ENCODE peak calls at places on chromosomes 12 and 14, in eight cellular contexts. N is sigmoid colon; A is RWPE2; S is prostate gland; Q is cardiac muscle cell; X is PC-9; G is esophagus squamous epithelium; B is CD8-positive, alpha-beta T cell. T is an unnamed sample. For H3K4me1, the result is how much of the 10 kb centered on the place peaks cover.

GRCh38 chr12:50070314-50071060 is 13.1 kb downstream of the ASIC1 start:
- DNase-seq in N (peak), A (peak), S (peak), Q (peak), X (peak), G (no peak), B (peak), T (peak)

GRCh38 chr12:118922405-118922804 is 58.9 kb upstream of the SRRM4 start:
- DNase-seq in N (no peak), A (no peak), S (no peak), Q (peak), X (no peak), G (no peak), B (no peak), T (no peak)

GRCh38 chr12:124236651-124237050 is 58.2 kb upstream of the RFLNA start:
- DNase-seq in N (no peak), A (no peak), S (no peak), Q (no peak), X (no peak), G (no peak), B (no peak), T (no peak)

GRCh38 chr12:22709292-22709691 is 84.3 kb downstream of the ETNK1 start:
- DNase-seq in N (no peak), A (no peak), S (no peak), Q (peak), X (no peak), G (no peak), B (no peak), T (no peak)

GRCh38 chr14:76687611-76688372 is 73.5 kb upstream of the VASH1 start:
- DNase-seq in N (no peak), A (no peak), S (no peak), Q (no peak), X (no peak), G (no peak), B (no peak), T (no peak)

GRCh38 chr12:42213023-42213422 is 25.0 kb downstream of the YAF2 start:
- DNase-seq in N (no peak), A (no peak), S (no peak), Q (peak), X (peak), G (no peak), B (no peak), T (no peak)

GRCh38 chr12:31324845-31325523 is 966 bp downstream of the SINHCAF start:
- DNase-seq in N (peak), A (peak), S (peak), Q (peak), X (no peak), G (no peak), B (peak), T (peak)

GRCh38 chr14:91249841-91250616 is 5.5 kb upstream of the GPR68 start:
- DNase-seq in N (no peak), A (no peak), S (no peak), Q (no peak), X (no peak), G (no peak), B (peak), T (peak)

GRCh38 chr12:52221912-52222457 is 11.1 kb upstream of the KRT7 start:
- DNase-seq in N (peak), A (peak), S (no peak), Q (peak), X (peak), G (no peak), B (peak), T (peak)

GRCh38 chr12:116039081-116039480 is 238.4 kb downstream of the MED13L start:
- DNase-seq in N (no peak), A (no peak), S (no peak), Q (no peak), X (no peak), G (no peak), B (no peak), T (no peak)

GRCh38 chr12:83015390-83016225 is 328.9 kb downstream of the TMTC2 start:
- DNase-seq in N (peak), A (no peak), S (no peak), Q (no peak), X (peak), G (no peak), B (no peak), T (no peak)

GRCh38 chr12:21780786-21781185 is 6.3 kb upstream of the KCNJ8 start:
- DNase-seq in N (no peak), A (no peak), S (no peak), Q (no peak), X (no peak), G (no peak), B (no peak), T (no peak)

GRCh38 chr12:57112492-57113294 is 1.5 kb upstream of the STAT6 start:
- DNase-seq in N (no peak), A (no peak), S (no peak), Q (no peak), X (no peak), G (no peak), B (no peak), T (no peak)

GRCh38 chr12:3313655-3314305 is 177.2 kb upstream of the PRMT8 start:
- DNase-seq in N (no peak), A (no peak), S (no peak), Q (peak), X (peak), G (no peak), B (no peak), T (no peak)

GRCh38 chr14:50357124-50357523 is 39.6 kb downstream of the CDKL1 start:
- DNase-seq in N (no peak), A (no peak), S (no peak), Q (no peak), X (no peak), G (no peak), B (no peak), T (no peak)

GRCh38 chr12:11884661-11885060 is 186.1 kb upstream of the BCL2L14 start:
- DNase-seq in N (no peak), A (no peak), S (no peak), Q (no peak), X (peak), G (no peak), B (no peak), T (no peak)

GRCh38 chr12:56193025-56193578 is 3.8 kb upstream of the SMARCC2 start:
- DNase-seq in N (peak), A (no peak), S (peak), Q (peak), X (peak), G (peak), B (peak), T (no peak)

GRCh38 chr14:37142835-37143499 is 29.4 kb downstream of the SLC25A21 start:
- DNase-seq in N (no peak), A (no peak), S (no peak), Q (peak), X (no peak), G (no peak), B (no peak), T (no peak)

GRCh38 chr12:120584343-120585149 is 3.3 kb upstream of the POP5 start:
- DNase-seq in N (peak), A (no peak), S (peak), Q (peak), X (no peak), G (no peak), B (peak), T (peak)

GRCh38 chr12:130537051-130537450 is 179.0 kb downstream of the RIMBP2 start:
- DNase-seq in N (no peak), A (no peak), S (no peak), Q (no peak), X (no peak), G (no peak), B (no peak), T (no peak)

GRCh38 chr12:93766802-93767523 is 89.8 kb downstream of the CRADD start:
- DNase-seq in N (peak), A (no peak), S (peak), Q (peak), X (no peak), G (no peak), B (peak), T (no peak)

GRCh38 chr12:79331870-79332269 is 358.9 kb downstream of the PAWR start:
- DNase-seq in N (no peak), A (no peak), S (no peak), Q (no peak), X (no peak), G (no peak), B (no peak), T (no peak)

GRCh38 chr12:53093777-53094393 is 3.6 kb upstream of the IGFBP6 start:
- DNase-seq in N (no peak), A (no peak), S (no peak), Q (no peak), X (no peak), G (no peak), B (no peak), T (no peak)

GRCh38 chr12:116299548-116300150 is 22.2 kb upstream of the MED13L start:
- DNase-seq in N (no peak), A (no peak), S (no peak), Q (no peak), X (no peak), G (no peak), B (no peak), T (no peak)

GRCh38 chr14:25009891-25010290 is 40.1 kb downstream of the STXBP6 start:
- DNase-seq in N (no peak), A (no peak), S (no peak), Q (peak), X (no peak), G (no peak), B (no peak), T (no peak)

GRCh38 chr12:6935221-6935550 is 7.4 kb downstream of the ATN1 start:
- DNase-seq in N (no peak), A (no peak), S (no peak), Q (no peak), X (no peak), G (no peak), B (no peak), T (no peak)

GRCh38 chr12:6935551-6936377 is 7.9 kb upstream of the RNU7-1 start:
- DNase-seq in N (no peak), A (no peak), S (no peak), Q (no peak), X (no peak), G (no peak), B (no peak), T (peak)

GRCh38 chr12:6937481-6938352 is 5.9 kb upstream of the RNU7-1 start:
- DNase-seq in N (peak), A (peak), S (peak), Q (peak), X (peak), G (peak), B (peak), T (peak)

GRCh38 chr12:6936642-6937480 is 6.8 kb upstream of the RNU7-1 start:
- DNase-seq in N (no peak), A (no peak), S (no peak), Q (peak), X (no peak), G (no peak), B (peak), T (no peak)

GRCh38 chr12:6936378-6936638 is 7.3 kb upstream of the RNU7-1 start:
- DNase-seq in N (no peak), A (no peak), S (no peak), Q (no peak), X (no peak), G (no peak), B (no peak), T (no peak)
- H3K4me1 ChIP-seq in N (half or more), A (under half), S (under half), Q (under half), X (under half), G (under half), B (under half), T (under half)

DNA sequence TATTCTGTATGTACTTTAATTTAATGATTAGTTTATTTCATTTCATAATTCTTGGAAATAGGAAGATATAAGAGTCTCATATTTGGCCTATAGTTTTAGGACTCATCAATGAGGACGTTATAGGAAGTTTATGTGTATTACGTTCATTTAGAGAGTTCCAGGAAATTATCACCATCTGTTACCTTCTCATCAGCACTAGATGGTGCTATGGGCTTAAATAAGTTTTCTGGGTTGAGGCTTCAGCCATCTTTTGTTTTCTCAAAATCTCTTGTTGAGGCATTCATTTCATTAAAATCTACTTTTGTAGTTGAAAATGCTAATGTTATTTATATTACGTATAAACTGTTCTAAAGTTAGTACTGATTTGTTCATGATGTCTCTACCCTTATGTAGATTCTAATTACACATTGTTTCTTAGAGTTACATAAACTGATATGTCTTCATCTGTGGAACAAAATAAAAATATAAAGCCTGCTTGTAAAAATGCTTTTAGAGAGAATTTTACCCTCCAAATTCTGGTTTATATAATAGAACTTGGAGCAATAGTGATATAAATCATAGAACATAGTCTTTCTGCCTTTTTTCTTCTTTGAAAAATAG is 89.2 kb downstream of the CFAP54 start:
- DNase-seq in N (no peak), A (no peak), S (peak), Q (peak), X (no peak), G (no peak), B (no peak), T (no peak)
- TF ChIP-seq CTCF in N (peak), A (peak), S (no peak), Q (peak), X (peak), G (peak), B (peak), T (peak)

DNA sequence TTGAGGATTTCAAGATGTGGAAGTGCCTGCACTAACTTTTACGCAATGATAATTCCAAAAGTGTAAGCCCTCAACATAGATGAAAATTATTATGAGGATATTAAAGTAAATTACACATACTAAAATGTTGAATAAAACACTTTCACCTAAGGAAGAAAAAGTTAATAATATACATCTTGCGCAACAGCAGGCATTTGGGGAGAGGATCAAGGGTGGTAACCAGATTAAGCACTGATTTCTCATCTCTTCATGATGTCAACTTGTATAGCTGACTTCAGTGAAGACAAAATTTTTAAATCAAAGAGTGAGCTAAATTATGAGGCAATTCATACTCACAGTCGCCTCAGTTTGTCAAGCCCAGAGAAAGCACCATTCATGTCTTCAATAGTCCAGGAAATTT is 33.8 kb downstream of the LRIG3 start:
- DNase-seq in N (no peak), A (no peak), S (no peak), Q (no peak), X (no peak), G (no peak), B (no peak), T (no peak)
- H3K4me1 ChIP-seq in N (under half), A (under half), S (under half), Q (under half), X (under half), G (under half), B (under half), T (under half)

GRCh38 chr14:45134051-45134958 is at the start of gene FKBP3:
- DNase-seq in N (peak), A (peak), S (peak), Q (peak), X (peak), G (peak), B (peak), T (peak)
- TF ChIP-seq CTCF in N (no peak), A (peak), S (no peak), Q (peak), X (peak), G (no peak), B (no peak), T (no peak)

GRCh38 chr12:110932048-110932447 is 11.7 kb upstream of the MYL2 start:
- DNase-seq in N (no peak), A (no peak), S (no peak), Q (no peak), X (no peak), G (no peak), B (no peak), T (no peak)
- H3K4me1 ChIP-seq in N (under half), A (under half), S (under half), Q (half or more), X (under half), G (under half), B (under half), T (under half)

GRCh38 chr14:47539065-47539464 is 136.3 kb downstream of the MDGA2 start:
- DNase-seq in N (no peak), A (no peak), S (no peak), Q (peak), X (no peak), G (no peak), B (no peak), T (no peak)
- TF ChIP-seq CTCF in N (no peak), A (peak), S (no peak), Q (peak), X (peak), G (no peak), B (no peak), T (no peak)

GRCh38 chr12:109458086-109458485 is 19.0 kb downstream of the KCTD10 start:
- DNase-seq in N (no peak), A (no peak), S (no peak), Q (no peak), X (no peak), G (no peak), B (no peak), T (no peak)
- H3K4me1 ChIP-seq in N (half or more), A (under half), S (under half), Q (half or more), X (under half), G (half or more), B (under half), T (under half)

DNA sequence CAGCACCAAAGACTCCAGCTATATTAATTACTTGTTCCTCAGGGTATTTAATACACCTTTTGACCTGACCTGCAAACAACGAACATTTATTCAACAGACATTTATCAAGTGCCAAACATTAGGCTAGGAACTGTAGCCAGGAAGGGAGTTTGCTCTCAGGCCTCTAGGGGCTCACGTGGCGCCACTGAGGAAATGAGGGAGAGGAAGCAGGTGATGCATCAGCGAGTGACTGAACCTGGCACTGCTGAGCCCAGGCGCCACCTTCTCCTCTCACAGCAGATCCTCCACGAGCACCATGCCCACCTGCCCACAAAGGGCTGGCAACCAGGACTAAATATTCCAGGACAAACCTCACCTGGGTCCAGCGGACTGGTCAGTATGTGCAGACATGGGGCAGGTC is 50.2 kb downstream of the SETD3 start:
- DNase-seq in N (no peak), A (no peak), S (no peak), Q (peak), X (no peak), G (no peak), B (peak), T (no peak)
- TF ChIP-seq CTCF in N (no peak), A (peak), S (no peak), Q (peak), X (no peak), G (no peak), B (no peak), T (peak)